ENCODE peak calls at places on chromosomes 3 and 15, in six cellular contexts. N is H9, K is IMR-90, O is neuronal stem cell, T is mesenchymal stem cell, E is H1. Z is an unnamed sample.

GRCh38 chr15:56468271-56468912 is 3.5 kb upstream of the MNS1 start:
- DNase-seq in E (no peak), K (peak; percentile 9), O (no peak), N (no peak), T (peak; percentile 40), Z (peak; percentile 23)

GRCh38 chr15:69908518-69909420 is 188.9 kb downstream of the TLE3 start:
- DNase-seq in O (no peak), T (no peak), N (no peak), E (no peak), K (no peak), Z (peak; percentile 31)

GRCh38 chr3:155018621-155019330 is 61.3 kb upstream of the MME start:
- DNase-seq in E (no peak), N (no peak), O (no peak), K (no peak), T (no peak), Z (peak; percentile 66)

GRCh38 chr3:11507719-11508118 is 136.0 kb downstream of the VGLL4 start:
- DNase-seq in T (peak; percentile 86), K (peak; percentile 59), O (no peak), E (no peak), N (no peak), Z (peak; percentile 14)

GRCh38 chr3:148221303-148221702 is 476.4 kb upstream of the AGTR1 start:
- DNase-seq in E (no peak), N (no peak), K (no peak), O (no peak), T (no peak), Z (no peak)

GRCh38 chr3:34727700-34728099 is 911.6 kb upstream of the ARPP21 start:
- DNase-seq in O (no peak), N (no peak), K (no peak), E (no peak), T (no peak), Z (no peak)

GRCh38 chr3:167473863-167474262 is at the start of gene SERPINI2:
- DNase-seq in O (no peak), N (no peak), E (no peak), T (no peak), K (no peak), Z (no peak)

GRCh38 chr3:160739079-160739478 is 17.0 kb upstream of the PPM1L start:
- DNase-seq in O (no peak), E (no peak), N (no peak), K (no peak), T (no peak), Z (no peak)

GRCh38 chr3:110178965-110179364 is 841.6 kb upstream of the DPPA4 start:
- DNase-seq in T (peak; percentile 20), N (no peak), E (no peak), O (no peak), K (peak; percentile 6), Z (no peak)

GRCh38 chr3:186882881-186883685 is 40.6 kb downstream of the ADIPOQ start:
- DNase-seq in N (no peak), O (no peak), K (peak; percentile 77), E (no peak), T (peak; percentile 85), Z (peak; percentile 45)

GRCh38 chr3:69160107-69160506 is 37.7 kb upstream of the LMOD3 start:
- DNase-seq in K (no peak), N (no peak), T (no peak), O (no peak), E (no peak), Z (no peak)

GRCh38 chr3:46660003-46660402 is 33.5 kb downstream of the ALS2CL start:
- DNase-seq in N (peak; percentile 26), K (no peak), T (no peak), O (no peak), E (no peak), Z (no peak)

GRCh38 chr15:81398456-81398855 is 24.4 kb upstream of the TMC3 start:
- DNase-seq in E (no peak), K (no peak), N (no peak), O (no peak), T (no peak), Z (no peak)

GRCh38 chr3:126378341-126378751 is 16.4 kb upstream of the CFAP100 start:
- DNase-seq in K (no peak), N (no peak), T (no peak), E (no peak), O (no peak), Z (no peak)

GRCh38 chr15:58882243-58882642 is 51.2 kb downstream of the SLTM start:
- DNase-seq in K (no peak), E (no peak), O (no peak), N (no peak), T (no peak), Z (no peak)

GRCh38 chr3:149586871-149587270 is 71.0 kb downstream of the WWTR1 start:
- DNase-seq in T (peak; percentile 48), E (no peak), N (no peak), K (peak; percentile 79), O (no peak), Z (no peak)

GRCh38 chr3:36957862-36958686 is 13.2 kb upstream of the TRANK1 start:
- DNase-seq in N (no peak), T (peak; percentile 87), E (no peak), O (no peak), K (peak; percentile 93), Z (no peak)

GRCh38 chr3:126916546-126916945 is 66.4 kb upstream of the PLXNA1 start:
- DNase-seq in N (no peak), O (no peak), E (no peak), K (no peak), T (no peak), Z (no peak)

GRCh38 chr3:42061711-42062408 is 29.3 kb upstream of the TRAK1 start:
- DNase-seq in E (no peak), O (no peak), T (peak; percentile 82), N (peak; percentile 73), K (peak; percentile 90), Z (peak; percentile 94)

GRCh38 chr3:42066516-42067181 is 24.5 kb upstream of the TRAK1 start:
- DNase-seq in O (peak; percentile 27), N (peak; percentile 69), E (no peak), T (peak; percentile 89), K (peak; percentile 74), Z (peak; percentile 71)

GRCh38 chr3:42067324-42067723 is 23.8 kb upstream of the TRAK1 start:
- DNase-seq in E (no peak), O (no peak), T (peak; percentile 93), N (no peak), K (peak; percentile 63), Z (no peak)

GRCh38 chr3:42061042-42061710 is 30.0 kb upstream of the TRAK1 start:
- DNase-seq in N (no peak), K (no peak), E (no peak), O (no peak), T (peak; percentile 59), Z (no peak)

DNA sequence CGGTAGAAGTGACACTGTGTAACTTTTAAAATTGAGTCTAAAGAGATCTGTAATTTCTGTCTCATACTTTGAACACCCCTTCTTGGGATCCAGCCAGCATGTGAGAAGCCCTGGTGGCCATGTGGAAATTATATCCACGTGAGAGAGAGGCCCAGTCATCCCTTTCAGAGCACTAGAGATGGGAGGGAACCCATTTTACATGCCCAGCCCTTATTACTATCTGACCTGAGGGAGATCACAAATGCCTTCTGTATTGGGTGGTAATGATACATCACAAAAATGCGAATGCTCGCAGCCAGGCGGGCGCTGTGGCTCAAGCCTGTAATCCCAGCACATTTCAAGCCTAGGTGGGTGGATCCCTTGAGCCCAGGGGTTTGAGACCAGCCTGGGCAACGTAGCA is 27.3 kb upstream of the TRAK1 start:
- DNase-seq in N (no peak), O (no peak), E (no peak), T (peak; percentile 68), K (peak; percentile 79), Z (no peak)
- H3K18ac ChIP-seq in N (peak overlapping the region; percentile 21), O (no peak overlapping the region), E (peak overlapping the region; percentile 84), T (peak overlapping the region; percentile 32), K (peak overlapping the region; percentile 14), Z (no peak overlapping the region)

DNA sequence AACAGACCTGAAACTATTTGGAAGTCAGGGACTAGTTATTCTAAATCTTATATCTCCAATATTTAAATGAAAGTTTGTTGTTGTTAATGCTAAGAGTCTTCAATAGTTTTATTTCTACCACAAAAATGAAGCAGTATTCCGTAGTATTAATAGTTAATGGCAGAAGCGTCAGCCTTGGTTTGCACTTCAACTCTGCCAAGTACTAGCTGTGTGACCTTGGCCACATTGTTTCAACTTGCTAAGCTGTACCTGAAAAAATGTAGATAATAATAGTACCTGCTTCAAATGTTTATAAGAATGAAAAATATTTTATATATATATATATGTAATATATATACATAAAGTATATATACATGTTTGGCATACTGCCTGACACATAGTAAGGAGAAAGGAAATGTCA is 354.6 kb upstream of the SATB1 start:
- DNase-seq in K (no peak), T (no peak), E (no peak), N (no peak), O (no peak), Z (no peak)
- H2BK15ac ChIP-seq in K (no peak overlapping the region), T (no peak overlapping the region), E (no peak overlapping the region), N (no peak overlapping the region), O (no peak overlapping the region), Z (no peak overlapping the region)

GRCh38 chr3:10233988-10234387 is 14.3 kb upstream of the TATDN2 start:
- DNase-seq in O (no peak), N (no peak), K (no peak), T (no peak), E (no peak), Z (no peak)
- H3K18ac ChIP-seq in O (no peak overlapping the region), N (no peak overlapping the region), K (no peak overlapping the region), T (no peak overlapping the region), E (no peak overlapping the region), Z (no peak overlapping the region)

GRCh38 chr3:96915465-96915864 is 101.1 kb downstream of the EPHA6 start:
- DNase-seq in E (no peak), O (no peak), T (no peak), K (no peak), N (no peak), Z (no peak)
- H2BK15ac ChIP-seq in E (no peak overlapping the region), O (no peak overlapping the region), T (no peak overlapping the region), K (no peak overlapping the region), N (no peak overlapping the region), Z (no peak overlapping the region)

GRCh38 chr3:120561251-120562045 is 34.7 kb upstream of the NDUFB4 start:
- DNase-seq in K (peak; percentile 73), O (peak; percentile 59), T (peak; percentile 68), N (peak; percentile 61), E (no peak), Z (peak; percentile 73)

GRCh38 chr3:120558784-120559227 is 37.3 kb upstream of the NDUFB4 start:
- DNase-seq in E (no peak), O (peak; percentile 91), N (peak; percentile 87), K (peak; percentile 84), T (peak; percentile 95), Z (peak; percentile 96)

GRCh38 chr3:120557115-120557514 is 39.0 kb upstream of the NDUFB4 start:
- DNase-seq in T (peak; percentile 6), N (no peak), O (no peak), K (no peak), E (no peak), Z (no peak)

GRCh38 chr3:120560304-120561250 is 35.6 kb upstream of the NDUFB4 start:
- DNase-seq in N (peak; percentile 55), K (no peak), E (no peak), O (no peak), T (no peak), Z (no peak)

GRCh38 chr3:120559228-120560061 is 36.7 kb upstream of the NDUFB4 start:
- DNase-seq in O (peak; percentile 85), K (peak; percentile 85), E (no peak), T (peak; percentile 91), N (peak; percentile 68), Z (peak; percentile 94)
- H3K18ac ChIP-seq in O (peak overlapping the region; percentile 61), K (peak overlapping the region; percentile 18), E (peak overlapping the region; percentile 52), T (peak overlapping the region; percentile 68), N (peak overlapping the region; percentile 28), Z (peak overlapping the region; percentile 6)

GRCh38 chr3:134544306-134544705 is 58.4 kb downstream of the CEP63 start:
- DNase-seq in O (no peak), K (peak; percentile 8), E (no peak), N (no peak), T (no peak), Z (no peak)
- H2BK15ac ChIP-seq in O (no peak overlapping the region), K (no peak overlapping the region), E (no peak overlapping the region), N (no peak overlapping the region), T (no peak overlapping the region), Z (no peak overlapping the region)

Z was measured in mesendoderm.